ENCODE peak calls at places on chromosomes 16 and 17, in four cellular contexts. X is thoracic aorta, B is uterus, M is neural progenitor cell. J is an unnamed sample. For H3K4me1, the result is how much of the 10 kb centered on the place peaks cover.

GRCh38 chr16:9625122-9625521 is 533.7 kb downstream of the HAPSTR1 start:
- DNase-seq in X (no peak), B (no peak), M (no peak), J (no peak)

GRCh38 chr17:32564325-32564724 is 77.5 kb downstream of the CDK5R1 start:
- DNase-seq in X (no peak), B (no peak), M (no peak), J (no peak)

GRCh38 chr17:47950448-47950847 is 7.2 kb downstream of the PRR15L start:
- DNase-seq in X (no peak), B (no peak), M (no peak), J (peak)

GRCh38 chr16:61872778-61873119 is 163.5 kb downstream of the CDH8 start:
- DNase-seq in X (no peak), B (no peak), M (peak), J (no peak)

GRCh38 chr17:10197721-10198508 is 491 bp downstream of the GAS7 start:
- DNase-seq in X (no peak), B (no peak), M (peak), J (no peak)

GRCh38 chr16:22192261-22193133 is 13.6 kb upstream of the EEF2K start:
- DNase-seq in X (peak), B (peak), M (peak), J (peak)

GRCh38 chr17:416293-417206 is 63.9 kb upstream of the RPH3AL start:
- DNase-seq in X (no peak), B (no peak), M (no peak), J (no peak)

GRCh38 chr17:10777131-10777805 is 26.6 kb downstream of the TMEM238L start:
- DNase-seq in X (no peak), B (no peak), M (no peak), J (no peak)

GRCh38 chr17:29612094-29612403 is 10.7 kb downstream of the CORO6 start:
- DNase-seq in X (no peak), B (no peak), M (no peak), J (no peak)

GRCh38 chr17:49548506-49549310 is 27.0 kb upstream of the NXPH3 start:
- DNase-seq in X (no peak), B (no peak), M (peak), J (no peak)

GRCh38 chr16:66269631-66270332 is 96.7 kb upstream of the CDH5 start:
- DNase-seq in X (no peak), B (no peak), M (no peak), J (peak)

GRCh38 chr17:81157848-81158687 is 7.2 kb upstream of the PVALEF start:
- DNase-seq in X (no peak), B (no peak), M (no peak), J (no peak)

GRCh38 chr17:50344712-50345380 is 1.1 kb upstream of the XYLT2 start:
- DNase-seq in X (no peak), B (no peak), M (no peak), J (no peak)

DNA sequence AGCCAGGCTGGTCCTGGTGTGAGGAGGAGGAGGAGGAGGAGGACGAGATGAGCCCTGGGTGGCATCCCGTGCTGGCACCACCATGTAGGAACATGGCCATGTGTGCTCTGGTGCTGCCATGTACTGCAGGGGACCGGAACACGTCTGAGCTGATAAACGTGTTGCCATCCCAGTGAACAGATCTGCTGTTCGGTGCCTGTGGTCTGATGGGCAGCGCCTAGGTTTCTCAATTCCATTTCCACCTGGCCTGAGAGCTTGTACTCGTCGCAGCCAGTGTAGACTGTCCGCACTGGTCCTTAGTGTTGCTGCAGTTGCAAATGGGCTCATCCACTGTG is 28.4 kb upstream of the FOXK2 start:
- DNase-seq in X (no peak), B (no peak), M (no peak), J (no peak)
- H3K4me1 ChIP-seq in X (under half), B (under half), M (under half), J (under half)

GRCh38 chr17:67449885-67450755 is 73.0 kb downstream of the PITPNC1 start:
- DNase-seq in X (no peak), B (no peak), M (no peak), J (no peak)

GRCh38 chr17:67443931-67444597 is 67.0 kb downstream of the PITPNC1 start:
- DNase-seq in X (no peak), B (peak), M (no peak), J (no peak)

GRCh38 chr17:67452681-67453554 is 75.8 kb downstream of the PITPNC1 start:
- DNase-seq in X (no peak), B (no peak), M (no peak), J (no peak)

GRCh38 chr17:67449065-67449464 is 72.0 kb downstream of the PITPNC1 start:
- DNase-seq in X (no peak), B (no peak), M (no peak), J (no peak)

DNA sequence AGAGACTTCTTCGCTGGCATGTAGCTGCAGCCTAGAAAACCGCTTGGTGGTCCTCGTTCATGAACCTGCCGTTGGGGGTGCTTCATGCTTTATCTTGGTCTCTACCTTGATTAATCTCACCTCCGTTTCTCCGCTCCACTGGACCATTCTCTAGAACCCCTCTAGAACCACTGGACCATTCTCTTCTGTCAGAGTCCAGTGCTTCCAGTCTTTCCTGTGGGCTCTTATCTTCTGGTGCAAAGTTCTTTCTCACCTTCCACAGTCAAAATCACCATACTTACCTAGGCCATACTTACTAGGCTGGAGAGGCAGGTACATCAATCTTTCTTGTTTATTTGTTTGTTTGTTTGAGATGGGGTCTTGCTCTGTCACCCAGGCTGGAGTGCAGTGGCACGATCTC is 71.4 kb downstream of the PITPNC1 start:
- DNase-seq in X (no peak), B (no peak), M (no peak), J (no peak)
- H3K4me3 ChIP-seq in X (no peak), B (no peak), M (no peak), J (no peak)

GRCh38 chr17:75091855-75092327 is 4.1 kb downstream of the SLC16A5 start:
- DNase-seq in X (no peak), B (no peak), M (no peak), J (no peak)

GRCh38 chr17:75094871-75095399 is 7.2 kb downstream of the SLC16A5 start:
- DNase-seq in X (no peak), B (no peak), M (no peak), J (no peak)

GRCh38 chr17:75096082-75096625 is 8.4 kb downstream of the SLC16A5 start:
- DNase-seq in X (no peak), B (no peak), M (no peak), J (peak)

GRCh38 chr17:75090871-75091854 is 3.4 kb downstream of the SLC16A5 start:
- DNase-seq in X (no peak), B (peak), M (no peak), J (no peak)

DNA sequence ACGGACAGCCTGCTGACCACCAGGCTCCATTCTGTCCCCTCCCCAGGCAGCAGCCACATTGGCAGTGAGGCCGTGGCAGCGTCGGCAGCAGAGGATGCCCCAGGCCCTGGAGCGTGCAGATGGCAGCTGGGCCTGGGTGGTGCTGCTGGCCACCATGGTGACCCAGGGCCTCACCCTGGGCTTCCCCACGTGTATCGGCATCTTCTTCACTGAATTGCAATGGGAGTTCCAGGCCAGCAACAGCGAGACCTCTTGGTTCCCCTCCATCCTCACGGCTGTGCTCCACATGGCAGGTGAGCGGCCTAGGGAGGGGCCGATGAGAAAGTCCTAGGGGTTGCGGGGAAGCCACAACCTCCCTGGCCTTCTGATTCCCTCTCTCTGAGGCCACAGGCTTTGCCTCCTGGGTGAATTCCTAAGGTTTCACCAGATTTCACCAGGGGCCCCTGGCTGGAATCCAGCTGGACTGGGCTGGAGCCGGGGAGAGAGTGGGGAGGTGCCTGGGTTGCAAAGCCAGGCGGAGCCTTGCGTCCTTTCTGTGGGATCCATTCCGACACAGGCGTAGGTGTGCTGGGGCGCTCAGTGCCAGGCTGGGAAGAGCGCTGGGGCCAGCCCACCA is 5.9 kb downstream of the SLC16A5 start:
- DNase-seq in X (no peak), B (no peak), M (no peak), J (peak)
- H3K4me1 ChIP-seq in X (under half), B (under half), M (under half), J (under half)

DNA sequence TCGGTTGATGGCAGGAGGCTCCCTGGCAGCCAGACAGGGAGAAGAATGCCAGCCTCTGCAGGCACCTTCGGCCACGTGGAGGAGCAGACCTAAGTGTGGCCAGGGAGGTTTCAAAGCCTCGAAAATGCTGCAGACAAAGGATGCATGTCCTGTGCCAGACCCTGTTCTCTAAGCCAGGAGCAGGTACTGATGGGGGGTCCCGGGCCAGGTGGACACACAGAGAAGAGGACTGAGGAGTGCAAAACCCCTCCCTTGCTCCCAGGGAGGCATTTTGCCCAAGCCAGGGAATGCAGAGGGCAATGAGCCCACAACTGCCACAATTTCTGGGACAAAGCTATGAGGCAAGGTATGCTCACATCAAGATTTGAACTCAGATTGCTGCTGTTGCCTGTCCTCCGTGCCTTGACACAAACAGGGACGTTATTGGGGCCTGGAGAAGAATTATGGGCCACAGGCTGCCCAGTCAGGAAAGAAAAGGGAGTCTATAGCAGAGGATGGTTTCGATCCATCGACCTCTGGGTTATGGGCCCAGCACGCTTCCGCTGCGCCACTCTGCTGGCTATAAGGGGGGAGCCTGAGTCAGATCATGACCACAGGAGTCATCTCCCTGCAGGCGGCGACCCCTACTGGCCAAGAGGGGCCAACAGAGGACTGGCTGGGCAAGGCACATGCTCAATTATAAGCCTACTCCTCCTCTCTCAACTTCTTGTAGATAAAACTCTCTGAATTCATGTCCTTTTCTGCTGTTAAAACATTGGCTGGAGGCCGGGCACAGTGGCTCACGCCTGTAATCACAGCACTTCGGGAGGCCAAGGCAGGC is 25.1 kb upstream of the FOXK2 start:
- DNase-seq in X (peak), B (peak), M (peak), J (peak)
- H3K4me3 ChIP-seq in X (no peak), B (no peak), M (peak), J (peak)

GRCh38 chr16:67448580-67448979 is 17.7 kb downstream of the HSD11B2 start:
- DNase-seq in X (no peak), B (no peak), M (no peak), J (no peak)
- H3K4me1 ChIP-seq in X (under half), B (half or more), M (under half), J (half or more)

GRCh38 chr17:65099941-65100315 is 37.2 kb upstream of the RGS9 start:
- DNase-seq in X (peak), B (no peak), M (no peak), J (no peak)
- H3K4me3 ChIP-seq in X (peak), B (peak), M (peak), J (peak)

GRCh38 chr17:77831497-77832179 is 126.9 kb upstream of the TNRC6C start:
- DNase-seq in X (no peak), B (peak), M (peak), J (no peak)

GRCh38 chr17:77829871-77830799 is 128.4 kb upstream of the TNRC6C start:
- DNase-seq in X (peak), B (peak), M (peak), J (peak)

GRCh38 chr17:77833769-77834168 is 124.7 kb upstream of the TNRC6C start:
- DNase-seq in X (no peak), B (no peak), M (no peak), J (no peak)

GRCh38 chr17:77830816-77831490 is 127.5 kb upstream of the TNRC6C start:
- DNase-seq in X (no peak), B (peak), M (no peak), J (no peak)

DNA sequence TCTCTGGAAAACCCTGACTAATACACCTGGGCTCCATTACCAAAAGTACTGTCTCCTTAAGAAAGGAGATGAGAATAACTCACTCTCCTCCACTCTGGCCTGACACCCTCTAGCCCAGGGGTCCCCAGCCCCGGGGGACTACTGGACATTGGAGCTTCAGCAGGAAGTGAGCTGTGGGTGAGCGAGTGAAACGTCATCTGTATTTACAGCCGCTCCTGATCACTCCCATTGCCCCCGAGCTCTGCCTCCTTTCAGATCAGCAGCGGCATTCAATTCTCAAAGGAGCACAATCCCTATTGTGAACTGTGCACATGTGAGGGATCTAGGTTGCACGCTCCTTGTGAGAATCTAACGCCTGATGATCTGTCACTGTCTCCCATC is 126.3 kb upstream of the TNRC6C start:
- DNase-seq in X (no peak), B (no peak), M (no peak), J (no peak)
- H3K4me1 ChIP-seq in X (under half), B (under half), M (under half), J (under half)

GRCh38 chr17:68534714-68535113 is 22.5 kb downstream of the PRKAR1A start:
- DNase-seq in X (no peak), B (no peak), M (no peak), J (no peak)

GRCh38 chr17:68531252-68531651 is 19.0 kb downstream of the PRKAR1A start:
- DNase-seq in X (no peak), B (no peak), M (no peak), J (no peak)

GRCh38 chr17:68535903-68536302 is 23.7 kb downstream of the PRKAR1A start:
- DNase-seq in X (no peak), B (no peak), M (no peak), J (no peak)

GRCh38 chr17:68533887-68534700 is 21.9 kb downstream of the PRKAR1A start:
- DNase-seq in X (no peak), B (no peak), M (no peak), J (no peak)

DNA sequence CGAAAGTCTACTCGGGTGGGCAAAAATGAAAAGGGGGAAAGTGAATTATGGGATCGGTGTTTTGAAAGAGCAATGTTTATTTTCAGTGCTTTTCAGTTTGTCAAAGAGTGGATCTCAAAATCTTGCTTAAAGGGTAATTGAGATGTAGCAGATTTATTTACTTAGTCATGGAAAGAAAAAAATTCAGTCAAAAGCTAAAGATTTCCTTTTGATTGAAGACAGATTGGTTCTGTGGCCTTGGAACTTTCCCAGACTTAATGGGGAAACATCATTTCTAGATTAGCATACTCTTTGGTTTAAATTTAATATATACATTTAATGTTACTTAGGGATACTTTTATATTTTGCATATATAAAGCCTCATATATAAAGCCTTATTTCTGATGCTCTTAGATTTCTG is 20.6 kb downstream of the PRKAR1A start:
- DNase-seq in X (no peak), B (no peak), M (no peak), J (no peak)
- H3K4me3 ChIP-seq in X (no peak), B (no peak), M (no peak), J (no peak)

GRCh38 chr17:38417210-38417951 is 10.9 kb upstream of the ARHGAP23 start:
- DNase-seq in X (no peak), B (no peak), M (no peak), J (no peak)
- H3K4me1 ChIP-seq in X (under half), B (under half), M (half or more), J (under half)